ENCODE peak calls at places on chromosome 14, in ten cellular contexts. R is Daoy, J is mucosa of gallbladder, L is ecto neural progenitor cell, Y is NAMALWA, M is T-helper 1 cell, F is hepatic stellate cell, S is T follicular helper cell, C is PC-3, P is HTR-8/SVneo. I is an unnamed sample.

GRCh38 chr14:93104961-93105360 is 10.8 kb downstream of the ITPK1 start:
- DNase-seq in R (peak), J (no peak), L (no peak), Y (no peak), M (no peak), F (no peak), S (no peak), C (no peak), P (no peak), I (no peak)

GRCh38 chr14:101463566-101464171 is 97.6 kb upstream of the DIO3 start:
- DNase-seq in R (no peak), J (no peak), L (peak), Y (no peak), M (no peak), F (no peak), S (no peak), C (no peak), P (no peak), I (no peak)

GRCh38 chr14:102775855-102776760 is 1.1 kb upstream of the TRAF3 start:
- DNase-seq in R (peak), J (no peak), L (no peak), Y (no peak), M (no peak), F (peak), S (no peak), C (peak), P (no peak), I (no peak)

GRCh38 chr14:75917322-75918251 is 64.2 kb downstream of the TGFB3 start:
- DNase-seq in R (no peak), J (no peak), L (no peak), Y (no peak), M (no peak), F (no peak), S (no peak), C (no peak), P (no peak), I (no peak)

GRCh38 chr14:99685061-99685995 is 1.2 kb downstream of the CYP46A1 start:
- DNase-seq in R (peak), J (no peak), L (peak), Y (no peak), M (no peak), F (no peak), S (no peak), C (no peak), P (no peak), I (no peak)

GRCh38 chr14:75934998-75935628 is 46.7 kb downstream of the TGFB3 start:
- DNase-seq in R (no peak), J (no peak), L (no peak), Y (no peak), M (no peak), F (no peak), S (no peak), C (no peak), P (no peak), I (no peak)

GRCh38 chr14:31660191-31660590 is 99.0 kb downstream of the NUBPL start:
- DNase-seq in R (no peak), J (no peak), L (no peak), Y (no peak), M (no peak), F (no peak), S (no peak), C (no peak), P (no peak), I (no peak)

GRCh38 chr14:93923586-93923985 is 3.6 kb upstream of the FAM181A start:
- DNase-seq in R (no peak), J (no peak), L (no peak), Y (no peak), M (no peak), F (no peak), S (no peak), C (no peak), P (no peak), I (no peak)

GRCh38 chr14:103521438-103521961 is 1.1 kb downstream of the CKB start:
- DNase-seq in R (no peak), J (no peak), L (no peak), Y (no peak), M (peak), F (no peak), S (no peak), C (peak), P (no peak), I (no peak)

GRCh38 chr14:54665938-54666337 is 99.0 kb downstream of the SAMD4A start:
- DNase-seq in R (no peak), J (no peak), L (no peak), Y (no peak), M (no peak), F (no peak), S (no peak), C (no peak), P (no peak), I (no peak)

GRCh38 chr14:66495214-66496098 is 9.3 kb downstream of the CCDC196 start:
- DNase-seq in R (peak), J (peak), L (no peak), Y (peak), M (peak), F (peak), S (no peak), C (peak), P (peak), I (peak)

GRCh38 chr14:95265106-95266094 is 54.3 kb downstream of the CLMN start:
- DNase-seq in R (peak), J (peak), L (no peak), Y (peak), M (no peak), F (peak), S (no peak), C (peak), P (peak), I (peak)

GRCh38 chr14:71319646-71320045 is 412.4 kb downstream of the PCNX1 start:
- DNase-seq in R (peak), J (no peak), L (no peak), Y (peak), M (no peak), F (peak), S (no peak), C (peak), P (peak), I (no peak)